ENCODE peak calls at places on chromosome 21, in five cellular contexts. K, T, M, D and Q are unnamed samples.

GRCh38 chr21:27277122-27277521 is 310.2 kb upstream of the ADAMTS5 start:
- DNase-seq in K (no peak), T (no peak), M (no peak), D (no peak), Q (no peak)

GRCh38 chr21:15132781-15133180 is 68.0 kb upstream of the NRIP1 start:
- DNase-seq in K (no peak), T (no peak), M (no peak), D (no peak), Q (no peak)

GRCh38 chr21:29342394-29342957 is 43.8 kb downstream of the BACH1 start:
- DNase-seq in K (peak; percentile 96), T (peak; percentile 54), M (peak; percentile 97), D (peak; percentile 65), Q (no peak)

GRCh38 chr21:44337941-44338895 is 972 bp downstream of the CFAP410 start:
- DNase-seq in K (peak; percentile 58), T (peak; percentile 70), M (peak; percentile 18), D (peak; percentile 75), Q (no peak)

GRCh38 chr21:16087523-16087922 is 357.7 kb downstream of the USP25 start:
- DNase-seq in K (no peak), T (no peak), M (no peak), D (no peak), Q (no peak)

GRCh38 chr21:45450741-45451740 is 46.1 kb downstream of the COL18A1 start:
- DNase-seq in K (no peak), T (no peak), M (no peak), D (no peak), Q (no peak)

GRCh38 chr21:31957631-31958030 is 84.8 kb downstream of the HUNK start:
- DNase-seq in K (no peak), T (no peak), M (no peak), D (no peak), Q (no peak)

GRCh38 chr21:14866859-14867560 is 197.8 kb downstream of the NRIP1 start:
- DNase-seq in K (no peak), T (no peak), M (no peak), D (no peak), Q (no peak)

GRCh38 chr21:18636897-18637296 is 233.3 kb upstream of the TMPRSS15 start:
- DNase-seq in K (no peak), T (no peak), M (no peak), D (no peak), Q (no peak)

GRCh38 chr21:27058673-27059365 is 91.9 kb upstream of the ADAMTS5 start:
- DNase-seq in K (no peak), T (no peak), M (no peak), D (no peak), Q (no peak)

GRCh38 chr21:28144653-28145052 is 848.0 kb downstream of the LTN1 start:
- DNase-seq in K (no peak), T (no peak), M (no peak), D (no peak), Q (no peak)

GRCh38 chr21:34570315-34570714 is 44.6 kb downstream of the RCAN1 start:
- DNase-seq in K (no peak), T (no peak), M (no peak), D (no peak), Q (no peak)

GRCh38 chr21:23152130-23152529 is 2153.9 kb downstream of the NCAM2 start:
- DNase-seq in K (no peak), T (no peak), M (no peak), D (no peak), Q (no peak)

GRCh38 chr21:41695513-41695912 is 71.3 kb downstream of the RIPK4 start:
- DNase-seq in K (no peak), T (no peak), M (no peak), D (no peak), Q (no peak)

GRCh38 chr21:29302340-29302991 is 3.7 kb downstream of the BACH1 start:
- DNase-seq in K (no peak), T (no peak), M (peak; percentile 30), D (no peak), Q (no peak)

GRCh38 chr21:45457161-45457831 is 52.3 kb downstream of the COL18A1 start:
- DNase-seq in K (no peak), T (no peak), M (no peak), D (no peak), Q (no peak)

GRCh38 chr21:45906859-45907258 is 74.7 kb upstream of the COL6A1 start:
- DNase-seq in K (no peak), T (no peak), M (no peak), D (no peak), Q (no peak)

GRCh38 chr21:37030864-37031263 is 24.4 kb downstream of the RIPPLY3 start:
- DNase-seq in K (no peak), T (no peak), M (no peak), D (no peak), Q (no peak)

GRCh38 chr21:14942801-14943490 is 121.9 kb downstream of the NRIP1 start:
- DNase-seq in K (no peak), T (no peak), M (no peak), D (no peak), Q (no peak)

GRCh38 chr21:31531967-31532366 is 127.5 kb upstream of the SOD1 start:
- DNase-seq in K (no peak), T (no peak), M (no peak), D (no peak), Q (no peak)

GRCh38 chr21:31514598-31514997 is 144.9 kb upstream of the SOD1 start:
- DNase-seq in K (peak; percentile 41), T (no peak), M (no peak), D (no peak), Q (no peak)

GRCh38 chr21:42317826-42318746 is 2.9 kb upstream of the TFF3 start:
- DNase-seq in K (no peak), T (no peak), M (no peak), D (peak; percentile 46), Q (peak; percentile 83)

GRCh38 chr21:37582613-37583012 is 216.0 kb downstream of the DYRK1A start:
- DNase-seq in K (peak; percentile 63), T (peak; percentile 67), M (peak; percentile 56), D (no peak), Q (no peak)

GRCh38 chr21:33543505-33544129 is 779 bp downstream of the SON start:
- DNase-seq in K (no peak), T (peak; percentile 53), M (peak; percentile 50), D (no peak), Q (peak; percentile 89)

GRCh38 chr21:25750085-25750484 is 15.3 kb downstream of the GABPA start:
- DNase-seq in K (no peak), T (no peak), M (peak; percentile 16), D (no peak), Q (no peak)

GRCh38 chr21:46098303-46099141 is 610 bp downstream of the COL6A2 start:
- DNase-seq in K (peak; percentile 53), T (no peak), M (no peak), D (peak; percentile 67), Q (peak; percentile 83)

GRCh38 chr21:45142916-45143315 is 68.5 kb downstream of the ADARB1 start:
- DNase-seq in K (no peak), T (no peak), M (no peak), D (no peak), Q (no peak)